ENCODE peak calls at places on chromosomes 11 and 22, in nine cellular contexts. P is GM20000; E is WTC11; M is MM.1S; W is lower leg skin; I is IMR-90; J is CD4-positive, alpha-beta T cell; R is uterus; L is CD8-positive, alpha-beta T cell. O is an unnamed sample.
A peak's percentile ranks its signal among the peaks of the same experiment; 100 is the strongest.

GRCh38 chr11:122155765-122156527 is 39.9 kb upstream of the BLID start:
- DNase-seq in P (no peak), E (no peak), M (no peak), W (no peak), I (no peak), J (no peak), R (no peak), L (no peak), O (no peak)

GRCh38 chr22:39820266-39820665 is 73.3 kb downstream of the ENTHD1 start:
- DNase-seq in P (no peak), E (no peak), M (no peak), W (no peak), I (peak; percentile 82), J (no peak), R (no peak), L (no peak), O (peak; percentile 66)

GRCh38 chr22:30705710-30706651 is 11.3 kb downstream of the OSBP2 start:
- DNase-seq in P (peak; percentile 55), E (no peak), M (peak; percentile 73), W (no peak), I (peak; percentile 80), J (no peak), R (no peak), L (no peak), O (no peak)

GRCh38 chr11:12812849-12813248 is 138.6 kb downstream of the TEAD1 start:
- DNase-seq in P (no peak), E (no peak), M (no peak), W (no peak), I (no peak), J (no peak), R (no peak), L (no peak), O (no peak)

GRCh38 chr11:116353517-116353916 is 419.3 kb downstream of the BUD13 start:
- DNase-seq in P (no peak), E (no peak), M (no peak), W (no peak), I (no peak), J (no peak), R (no peak), L (no peak), O (no peak)

GRCh38 chr22:27573280-27573711 is 228.3 kb downstream of the MN1 start:
- DNase-seq in P (no peak), E (no peak), M (no peak), W (no peak), I (no peak), J (no peak), R (no peak), L (no peak), O (no peak)

GRCh38 chr11:126703661-126704060 is 296.9 kb downstream of the KIRREL3 start:
- DNase-seq in P (no peak), E (no peak), M (no peak), W (no peak), I (no peak), J (no peak), R (no peak), L (no peak), O (no peak)

GRCh38 chr11:15931497-15931896 is 424.8 kb downstream of the SOX6 start:
- DNase-seq in P (no peak), E (no peak), M (no peak), W (no peak), I (no peak), J (no peak), R (no peak), L (no peak), O (no peak)

DNA sequence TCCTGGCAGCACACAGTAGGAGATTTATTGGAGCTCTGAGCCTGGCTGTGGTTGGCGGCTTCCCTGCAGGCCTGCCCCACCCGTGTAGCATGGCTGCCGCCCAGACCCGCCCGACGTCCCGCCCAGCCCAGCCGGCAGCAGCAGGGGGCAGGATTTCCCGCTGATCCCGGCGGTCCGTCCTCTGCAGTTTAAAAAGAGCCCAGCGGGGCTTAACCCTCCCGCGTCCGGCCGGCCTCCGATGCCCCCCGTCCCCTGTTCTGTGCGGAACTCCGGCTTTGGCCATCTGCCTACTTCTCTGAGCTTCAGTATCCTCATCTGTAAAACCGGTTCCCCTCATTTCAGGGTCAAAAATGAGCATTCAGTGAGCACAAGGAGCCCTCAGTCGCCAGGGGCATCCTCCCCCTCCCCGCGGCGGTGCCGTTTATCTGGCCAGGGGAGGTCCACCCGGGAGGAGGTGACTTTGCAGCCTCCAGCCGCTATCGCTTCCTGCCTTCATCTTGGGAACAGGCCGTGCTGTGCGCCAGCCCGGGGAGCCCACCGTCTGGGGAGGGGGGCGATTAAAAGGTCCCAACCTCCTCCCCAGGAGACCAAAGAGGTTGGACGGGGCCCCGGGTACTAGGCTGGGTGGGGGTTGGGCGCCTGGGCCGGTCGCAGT is at the start of gene GAS2L1:
- DNase-seq in P (peak; percentile 78), E (peak; percentile 76), M (peak; percentile 58), W (peak; percentile 83), I (peak; percentile 73), J (no peak), R (peak; percentile 80), L (peak; percentile 39), O (peak; percentile 85)
- TF ChIP-seq CTCF in P (no peak), E (no peak), M (peak; percentile 45), W (no peak), I (peak; percentile 82), J (no peak), R (peak; percentile 86), L (no peak), O (peak; percentile 60)

DNA sequence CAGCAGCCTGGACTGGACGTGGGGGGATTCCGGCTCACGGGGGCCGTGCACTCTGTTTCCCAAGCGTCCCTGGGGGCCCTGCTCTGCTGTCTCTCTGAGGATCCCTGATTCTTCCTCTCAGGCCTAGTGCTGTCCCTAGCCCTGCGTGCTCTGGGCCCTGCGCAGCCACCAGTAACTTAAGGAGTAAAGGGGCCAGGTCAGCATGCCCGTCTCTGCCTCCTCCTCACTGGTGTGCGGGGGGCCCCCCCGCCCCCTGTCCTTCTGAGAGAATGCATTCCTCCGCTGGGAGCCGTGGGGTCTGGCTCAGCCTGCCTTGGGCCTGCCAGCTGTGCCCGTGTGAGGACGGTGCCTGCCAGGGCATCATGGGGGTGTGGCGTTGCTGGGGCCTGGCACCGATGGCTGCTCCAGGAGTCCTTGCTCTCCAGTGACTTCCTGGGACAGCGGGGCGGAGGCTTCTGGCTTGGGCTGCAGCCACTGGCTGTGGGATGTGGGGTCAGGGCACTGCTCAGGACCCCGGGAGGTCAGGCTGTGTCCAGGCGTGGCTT is 429.7 kb downstream of the TBC1D22A start:
- DNase-seq in P (no peak), E (no peak), M (no peak), W (no peak), I (no peak), J (no peak), R (no peak), L (no peak), O (no peak)
- TF ChIP-seq CTCF in P (no peak), E (no peak), M (no peak), W (no peak), I (no peak), J (no peak), R (no peak), L (no peak), O (no peak)

DNA sequence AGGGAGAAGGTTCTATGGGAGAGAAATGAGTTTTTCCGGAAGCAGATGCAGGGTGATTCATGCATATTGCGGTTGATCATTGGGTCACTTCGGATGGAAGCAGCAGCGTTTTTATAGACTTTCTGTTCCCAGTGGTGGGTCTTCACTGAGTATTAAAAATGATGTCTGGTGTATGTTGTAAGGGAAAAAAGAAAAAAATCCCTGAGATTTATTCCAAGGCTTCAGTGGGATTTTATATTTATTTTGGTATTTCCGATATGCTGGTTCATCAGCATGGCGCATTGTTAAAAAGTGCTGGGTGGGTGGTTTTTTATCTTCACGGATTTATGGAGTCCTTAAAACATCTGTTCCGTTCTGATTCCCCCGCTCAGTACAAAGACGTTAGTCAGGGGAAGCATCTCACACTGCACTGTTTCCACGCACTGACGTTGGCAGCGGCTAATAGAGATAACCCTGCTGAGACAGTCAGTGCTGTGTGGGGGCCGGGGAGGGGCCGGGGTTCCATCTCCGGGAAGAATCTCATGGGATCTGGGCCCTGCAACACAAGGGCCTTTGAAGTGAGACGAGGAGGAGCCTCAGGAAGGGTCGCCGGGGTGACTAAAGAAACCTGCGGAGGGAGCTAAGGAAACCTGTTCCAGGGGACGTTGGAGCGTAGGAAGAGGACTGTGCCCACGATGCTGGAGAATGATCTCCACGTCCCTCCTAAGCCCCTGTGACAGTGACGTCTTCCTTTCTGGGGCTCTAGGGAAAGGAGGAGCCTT is 390.0 kb downstream of the NTM start:
- DNase-seq in P (no peak), E (peak; percentile 64), M (no peak), W (no peak), I (peak; percentile 95), J (no peak), R (no peak), L (no peak), O (peak; percentile 92)
- TF ChIP-seq CTCF in P (no peak), E (no peak), M (no peak), W (no peak), I (no peak), J (no peak), R (no peak), L (no peak), O (no peak)

GRCh38 chr22:47776329-47776728 is 1013.9 kb downstream of the TBC1D22A start:
- DNase-seq in P (no peak), E (peak; percentile 58), M (no peak), W (no peak), I (no peak), J (no peak), R (no peak), L (no peak), O (no peak)
- TF ChIP-seq CTCF in P (no peak), E (no peak), M (no peak), W (no peak), I (no peak), J (no peak), R (no peak), L (no peak), O (no peak)

O was measured in fibroblast of pulmonary artery.